ENCODE peak calls at places on chromosomes 11 and 22, in six cellular contexts. R is esophagus squamous epithelium, C is spleen, D is A549, M is breast epithelium, O is fibroblast of lung. F is an unnamed sample.

GRCh38 chr11:3877252-3878035 is 22.0 kb downstream of the STIM1 start:
- DNase-seq in R (no peak), C (no peak), D (no peak), M (no peak), O (no peak), F (no peak)

GRCh38 chr11:4065601-4066377 is 28.8 kb upstream of the RRM1 start:
- DNase-seq in R (no peak), C (no peak), D (no peak), M (no peak), O (peak), F (peak)

GRCh38 chr22:29030618-29031235 is 30.9 kb downstream of the C22orf31 start:
- DNase-seq in R (no peak), C (peak), D (peak), M (peak), O (peak), F (no peak)

GRCh38 chr22:27397948-27398330 is 403.6 kb downstream of the MN1 start:
- DNase-seq in R (no peak), C (no peak), D (no peak), M (no peak), O (no peak), F (no peak)

GRCh38 chr11:63882555-63883242 is 34.3 kb downstream of the RCOR2 start:
- DNase-seq in R (no peak), C (peak), D (no peak), M (peak), O (peak), F (no peak)

GRCh38 chr11:24747275-24748251 is 250.7 kb downstream of the LUZP2 start:
- DNase-seq in R (no peak), C (no peak), D (no peak), M (no peak), O (no peak), F (no peak)

GRCh38 chr22:32713737-32714457 is 87.6 kb upstream of the TIMP3 start:
- DNase-seq in R (no peak), C (no peak), D (no peak), M (no peak), O (no peak), F (no peak)

GRCh38 chr22:24108073-24108472 is 73.2 kb upstream of the SUSD2 start:
- DNase-seq in R (no peak), C (no peak), D (no peak), M (no peak), O (no peak), F (no peak)

GRCh38 chr22:25110846-25111578 is 88.6 kb upstream of the CRYBB3 start:
- DNase-seq in R (no peak), C (peak), D (peak), M (peak), O (peak), F (no peak)

GRCh38 chr11:2351701-2352100 is 25.4 kb upstream of the CD81 start:
- DNase-seq in R (no peak), C (no peak), D (no peak), M (no peak), O (no peak), F (no peak)

GRCh38 chr22:46129390-46130041 is 20.8 kb upstream of the PPARA start:
- DNase-seq in R (no peak), C (peak), D (no peak), M (no peak), O (no peak), F (no peak)

GRCh38 chr11:6638437-6638836 is 17.2 kb downstream of the DCHS1 start:
- DNase-seq in R (no peak), C (no peak), D (no peak), M (no peak), O (no peak), F (no peak)

GRCh38 chr22:32079110-32080089 is 36.3 kb downstream of the SLC5A1 start:
- DNase-seq in R (no peak), C (no peak), D (peak), M (no peak), O (peak), F (peak)

GRCh38 chr11:129440028-129440630 is 64.5 kb downstream of the BARX2 start:
- DNase-seq in R (no peak), C (no peak), D (peak), M (peak), O (peak), F (no peak)

GRCh38 chr11:96213500-96213899 is 129.5 kb downstream of the MAML2 start:
- DNase-seq in R (no peak), C (no peak), D (peak), M (no peak), O (peak), F (no peak)

GRCh38 chr22:46797355-46797754 is 34.9 kb downstream of the TBC1D22A start:
- DNase-seq in R (no peak), C (peak), D (peak), M (peak), O (peak), F (no peak)

GRCh38 chr22:28051787-28052356 is 132.8 kb upstream of the PITPNB start:
- DNase-seq in R (no peak), C (no peak), D (peak), M (peak), O (peak), F (no peak)

GRCh38 chr11:21250196-21250595 is 580.8 kb downstream of the NELL1 start:
- DNase-seq in R (no peak), C (no peak), D (no peak), M (no peak), O (no peak), F (no peak)

GRCh38 chr11:93591247-93591898 is 48.2 kb upstream of the SMCO4 start:
- DNase-seq in R (no peak), C (no peak), D (no peak), M (no peak), O (peak), F (no peak)

GRCh38 chr11:67563354-67564114 is 20.1 kb upstream of the GSTP1 start:
- DNase-seq in R (no peak), C (no peak), D (peak), M (no peak), O (peak), F (no peak)

GRCh38 chr11:33861366-33861765 is 30.5 kb downstream of the LMO2 start:
- DNase-seq in R (no peak), C (no peak), D (no peak), M (no peak), O (no peak), F (no peak)

GRCh38 chr11:48683226-48683720 is 194.7 kb downstream of the OR4A47 start:
- DNase-seq in R (no peak), C (peak), D (no peak), M (no peak), O (no peak), F (no peak)

GRCh38 chr11:115774756-115775155 is 270.5 kb upstream of the CADM1 start:
- DNase-seq in R (no peak), C (no peak), D (no peak), M (no peak), O (no peak), F (no peak)

GRCh38 chr11:61746654-61747388 is 5.6 kb upstream of the MYRF start:
- DNase-seq in R (no peak), C (no peak), D (no peak), M (no peak), O (no peak), F (no peak)

GRCh38 chr22:29245626-29246385 is 22.0 kb downstream of the RHBDD3 start:
- DNase-seq in R (peak), C (peak), D (peak), M (peak), O (peak), F (no peak)

GRCh38 chr11:79419120-79419519 is 21.7 kb downstream of the TENM4 start:
- DNase-seq in R (no peak), C (no peak), D (peak), M (no peak), O (peak), F (no peak)

GRCh38 chr22:39519681-39520053 is 695 bp upstream of the ATF4 start:
- DNase-seq in R (no peak), C (no peak), D (peak), M (no peak), O (peak), F (no peak)

GRCh38 chr11:32056445-32056844 is 34.4 kb upstream of the RCN1 start:
- DNase-seq in R (no peak), C (no peak), D (no peak), M (no peak), O (peak), F (no peak)

GRCh38 chr11:134266440-134266839 is 9.7 kb upstream of the GLB1L3 start:
- DNase-seq in R (no peak), C (no peak), D (no peak), M (no peak), O (no peak), F (no peak)

GRCh38 chr11:128422576-128423370 is 164.6 kb downstream of the ETS1 start:
- DNase-seq in R (no peak), C (peak), D (no peak), M (no peak), O (no peak), F (no peak)

GRCh38 chr22:45927059-45927458 is 49.9 kb downstream of the WNT7B start:
- DNase-seq in R (no peak), C (no peak), D (no peak), M (no peak), O (no peak), F (no peak)

GRCh38 chr11:6747097-6747662 is 24.6 kb downstream of the OR2AG2 start:
- DNase-seq in R (no peak), C (no peak), D (no peak), M (no peak), O (no peak), F (no peak)

GRCh38 chr11:1121343-1122331 is 36.1 kb upstream of the MUC5AC start:
- DNase-seq in R (no peak), C (peak), D (no peak), M (no peak), O (no peak), F (no peak)

GRCh38 chr11:2464451-2465165 is 19.8 kb downstream of the KCNQ1 start:
- DNase-seq in R (no peak), C (peak), D (no peak), M (no peak), O (no peak), F (no peak)

GRCh38 chr11:60594998-60595637 is 79.9 kb downstream of the MS4A13 start:
- DNase-seq in R (no peak), C (no peak), D (no peak), M (no peak), O (no peak), F (no peak)

GRCh38 chr11:121741954-121742361 is 289.2 kb upstream of the SORL1-AS1 start:
- DNase-seq in R (no peak), C (no peak), D (no peak), M (peak), O (peak), F (peak)

DNA sequence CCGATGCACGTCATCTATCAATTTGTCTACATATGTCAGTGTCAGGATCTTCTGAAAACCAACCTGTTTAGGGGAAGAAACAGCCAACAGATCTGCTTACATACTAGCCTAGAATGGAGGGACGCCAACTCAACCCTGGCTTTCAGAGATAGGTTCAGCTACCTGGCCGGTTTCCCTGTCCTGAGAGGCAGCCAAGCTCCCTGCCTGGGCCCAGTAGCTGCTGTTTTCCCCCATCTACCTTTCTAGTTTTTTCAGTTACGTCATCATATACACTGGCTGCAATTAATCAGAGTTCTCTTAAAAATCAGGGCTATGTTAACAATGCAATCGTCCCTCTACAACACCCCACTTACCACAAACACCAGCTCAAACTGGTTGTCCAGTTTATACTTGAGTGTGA is 1.0 kb downstream of the SRPRA start:
- DNase-seq in R (no peak), C (no peak), D (no peak), M (no peak), O (no peak), F (no peak)
- H3K27ac ChIP-seq in R (peak), C (peak), D (peak), M (peak), O (peak), F (peak)

DNA sequence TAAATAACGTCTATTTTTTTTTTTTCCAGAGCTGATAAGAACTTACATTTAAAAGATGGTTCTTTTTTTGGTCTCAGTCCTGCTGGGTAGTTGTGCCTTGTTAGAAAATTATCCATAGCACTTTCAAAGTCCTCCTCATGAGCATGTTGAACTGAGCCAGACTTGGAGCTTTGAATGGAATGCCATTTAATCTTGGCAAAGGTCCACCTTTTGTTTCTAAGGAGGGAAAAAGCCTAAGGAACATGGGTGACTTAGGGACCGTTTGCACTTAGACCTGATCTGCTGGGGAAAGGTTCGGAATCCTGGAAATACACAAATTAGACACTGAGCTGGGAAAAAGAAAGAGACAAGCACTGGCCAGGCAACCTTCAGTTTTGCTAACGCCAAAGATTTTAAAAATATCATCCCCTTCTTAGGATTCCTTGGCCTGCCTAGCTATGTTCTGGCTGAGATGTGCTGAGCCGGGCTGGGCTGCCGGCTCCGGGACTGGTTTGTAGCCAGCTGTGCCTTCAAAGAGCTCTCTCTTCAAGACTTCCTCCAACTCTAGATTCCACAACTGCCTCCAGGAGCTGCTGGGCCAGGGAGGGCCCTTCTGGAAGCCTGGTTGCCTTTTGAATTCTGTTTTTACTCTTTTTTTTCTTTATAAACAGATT is 67.4 kb downstream of the ENDOD1 start:
- DNase-seq in R (no peak), C (no peak), D (no peak), M (peak), O (no peak), F (no peak)
- H3K27ac ChIP-seq in R (no peak), C (peak), D (no peak), M (peak), O (no peak), F (peak)

GRCh38 chr22:20215742-20216141 is 52.4 kb downstream of the RTN4R start:
- DNase-seq in R (no peak), C (no peak), D (no peak), M (no peak), O (no peak), F (no peak)
- H3K27ac ChIP-seq in R (no peak), C (no peak), D (no peak), M (no peak), O (no peak), F (no peak)

GRCh38 chr11:29017941-29018340 is 909.8 kb downstream of the METTL15 start:
- DNase-seq in R (no peak), C (no peak), D (no peak), M (no peak), O (no peak), F (no peak)

GRCh38 chr11:29019960-29020683 is 911.9 kb downstream of the METTL15 start:
- DNase-seq in R (no peak), C (no peak), D (peak), M (no peak), O (peak), F (no peak)

GRCh38 chr11:29024386-29024785 is 916.2 kb downstream of the METTL15 start:
- DNase-seq in R (no peak), C (no peak), D (no peak), M (no peak), O (peak), F (no peak)

GRCh38 chr11:29022676-29023075 is 914.5 kb downstream of the METTL15 start:
- DNase-seq in R (no peak), C (no peak), D (no peak), M (no peak), O (peak), F (no peak)

DNA sequence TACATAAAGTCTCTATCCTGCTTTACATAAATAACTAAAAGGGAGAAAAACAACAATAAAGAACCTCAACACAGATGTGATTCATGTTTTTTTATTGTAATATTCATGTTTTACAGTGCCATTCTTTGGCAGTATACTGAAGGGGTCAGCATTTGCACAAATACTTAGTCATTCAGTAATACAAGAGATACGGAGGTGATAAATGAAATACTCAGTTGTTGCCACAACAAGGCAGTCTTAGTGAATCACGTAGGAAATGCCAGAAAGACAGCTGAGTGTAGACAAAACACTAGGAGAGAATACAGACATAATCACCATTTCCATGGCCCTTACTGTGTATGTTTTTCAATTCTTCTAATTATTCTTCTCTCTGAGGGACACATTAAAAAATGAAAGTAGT is 910.4 kb downstream of the METTL15 start:
- DNase-seq in R (no peak), C (no peak), D (peak), M (no peak), O (peak), F (no peak)
- H3K27ac ChIP-seq in R (no peak), C (no peak), D (peak), M (no peak), O (no peak), F (no peak)

GRCh38 chr11:130732476-130732875 is 183.8 kb downstream of the SNX19 start:
- DNase-seq in R (no peak), C (no peak), D (no peak), M (no peak), O (no peak), F (no peak)

GRCh38 chr11:130740819-130741218 is 175.5 kb downstream of the SNX19 start:
- DNase-seq in R (no peak), C (no peak), D (no peak), M (no peak), O (peak), F (no peak)

GRCh38 chr11:130738618-130739017 is 177.7 kb downstream of the SNX19 start:
- DNase-seq in R (no peak), C (no peak), D (no peak), M (no peak), O (peak), F (no peak)

GRCh38 chr11:130737866-130738431 is 178.3 kb downstream of the SNX19 start:
- DNase-seq in R (no peak), C (peak), D (no peak), M (no peak), O (peak), F (no peak)

DNA sequence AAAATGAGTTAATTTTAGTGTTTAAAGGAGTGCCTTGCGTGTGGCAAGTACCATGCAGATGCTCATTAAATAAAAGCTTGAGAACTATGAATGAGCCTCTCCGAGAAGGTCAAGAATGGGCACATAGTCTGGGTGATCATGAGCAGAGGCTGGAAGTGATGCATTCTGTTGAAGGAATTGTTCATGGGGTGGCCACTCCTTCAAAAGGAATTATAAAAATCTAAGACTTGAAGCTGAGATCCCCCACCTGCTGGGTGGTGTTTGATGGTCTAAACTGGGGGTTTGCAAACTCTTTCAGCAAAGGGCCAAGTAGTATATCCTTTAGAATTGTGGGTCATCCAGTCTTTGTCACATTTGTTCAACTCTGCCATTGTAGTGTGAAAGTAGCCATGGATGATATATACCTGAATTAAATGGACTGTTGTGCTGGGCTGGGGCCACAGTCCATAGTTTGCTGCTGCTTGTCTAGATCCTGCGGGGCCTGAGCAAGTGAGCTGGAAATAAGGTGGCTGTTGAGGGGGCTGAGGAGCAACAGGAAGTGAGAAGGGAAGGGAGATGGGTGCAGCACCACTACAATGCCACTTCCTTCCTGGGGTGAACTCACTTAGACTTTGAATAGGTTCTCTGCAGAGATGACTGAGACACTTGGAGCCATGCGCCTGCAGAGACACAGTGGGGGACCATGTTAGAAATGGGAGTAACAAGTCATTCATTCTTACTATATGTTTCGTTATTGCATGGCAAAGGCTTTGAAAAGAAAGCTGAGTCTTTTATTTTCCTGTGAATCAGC is 179.0 kb downstream of the SNX19 start:
- DNase-seq in R (no peak), C (no peak), D (no peak), M (no peak), O (peak), F (no peak)
- H3K27ac ChIP-seq in R (no peak), C (peak), D (no peak), M (no peak), O (peak), F (no peak)